ENCODE peak calls at places on chromosomes 16 and 17, in five cellular contexts. V is SK-N-SH, Y is HCT116, T is K562, M is HepG2. X is an unnamed sample.
A peak's percentile ranks its signal among the peaks of the same experiment; 100 is the strongest.

GRCh38 chr17:76726766-76727718 is at the start of gene METTL23:
- DNase-seq in V (peak; percentile 89), T (peak; percentile 72), M (peak; percentile 68), Y (no peak), X (peak; percentile 72)

GRCh38 chr17:31581022-31581483 is 189.6 kb downstream of the RAB11FIP4 start:
- DNase-seq in Y (no peak), M (no peak), V (peak; percentile 84), T (no peak), X (peak; percentile 94)

GRCh38 chr17:383771-384621 is 31.4 kb upstream of the RPH3AL start:
- DNase-seq in M (no peak), T (no peak), Y (no peak), V (peak; percentile 40), X (no peak)

GRCh38 chr16:1932050-1933028 is 10.7 kb downstream of the MSRB1 start:
- DNase-seq in V (no peak), M (peak; percentile 69), Y (no peak), T (no peak), X (peak; percentile 88)

GRCh38 chr17:71975998-71976649 is 144.7 kb upstream of the SOX9 start:
- DNase-seq in T (no peak), Y (no peak), M (no peak), V (peak; percentile 38), X (peak; percentile 61)

GRCh38 chr16:27335349-27336052 is 21.7 kb downstream of the IL4R start:
- DNase-seq in Y (no peak), V (no peak), T (no peak), M (no peak), X (no peak)

GRCh38 chr16:81816793-81817210 is 37.7 kb downstream of the PLCG2 start:
- DNase-seq in Y (no peak), M (no peak), T (no peak), V (no peak), X (no peak)

GRCh38 chr17:76546556-76547182 is 6.8 kb downstream of the PRCD start:
- DNase-seq in T (no peak), V (peak; percentile 23), Y (no peak), M (no peak), X (no peak)

GRCh38 chr16:57134982-57135381 is 42.6 kb downstream of the CPNE2 start:
- DNase-seq in V (no peak), Y (no peak), T (no peak), M (no peak), X (peak; percentile 15)

GRCh38 chr17:10050597-10051101 is 145.6 kb upstream of the RCVRN start:
- DNase-seq in Y (no peak), T (no peak), V (no peak), M (no peak), X (no peak)

GRCh38 chr17:10398352-10398751 is 23.4 kb downstream of the MYH8 start:
- DNase-seq in V (no peak), M (no peak), Y (no peak), T (no peak), X (no peak)

GRCh38 chr17:29595107-29595942 is 2.4 kb downstream of the ANKRD13B start:
- DNase-seq in Y (no peak), T (no peak), V (no peak), M (no peak), X (no peak)

GRCh38 chr17:27442702-27443101 is 13.5 kb upstream of the KSR1 start:
- DNase-seq in V (no peak), M (no peak), Y (no peak), T (no peak), X (no peak)

GRCh38 chr17:39633570-39634183 is 3.3 kb upstream of the STARD3 start:
- DNase-seq in M (no peak), Y (no peak), V (no peak), T (no peak), X (no peak)

GRCh38 chr16:72788269-72788809 is 259.6 kb downstream of the ZFHX3 start:
- DNase-seq in T (no peak), V (no peak), M (no peak), Y (no peak), X (no peak)
- TF ChIP-seq JUND in T (no peak), V (no peak), M (no peak), Y (no peak), X (no peak)

GRCh38 chr17:3554440-3554839 is 3.2 kb downstream of the TRPV3 start:
- DNase-seq in M (no peak), T (no peak), Y (no peak), V (no peak), X (no peak)

GRCh38 chr17:3553419-3554401 is 3.9 kb downstream of the TRPV3 start:
- DNase-seq in V (no peak), Y (no peak), T (no peak), M (no peak), X (no peak)

GRCh38 chr17:3556239-3556904 is 1.2 kb downstream of the TRPV3 start:
- DNase-seq in T (no peak), Y (no peak), V (no peak), M (no peak), X (no peak)

GRCh38 chr17:3556905-3557767 is 476 bp downstream of the TRPV3 start:
- DNase-seq in Y (no peak), T (peak; percentile 24), M (no peak), V (no peak), X (peak; percentile 23)

GRCh38 chr17:3555189-3555796 is 2.3 kb downstream of the TRPV3 start:
- DNase-seq in T (no peak), M (no peak), V (no peak), Y (no peak), X (no peak)
- TF ChIP-seq JUND in T (no peak), M (no peak), V (no peak), Y (no peak), X (no peak)

GRCh38 chr17:19727466-19728113 is 11.2 kb upstream of the SLC47A2 start:
- DNase-seq in V (no peak), M (no peak), T (no peak), Y (no peak), X (no peak)
- TF ChIP-seq JUND in V (no peak), M (no peak), T (no peak), Y (no peak), X (no peak)

GRCh38 chr16:4736546-4736945 is 2.2 kb downstream of the DNAAF8 start:
- DNase-seq in V (no peak), M (no peak), Y (no peak), T (no peak), X (no peak)
- TF ChIP-seq JUND in V (no peak), M (no peak), Y (no peak), T (no peak), X (no peak)

GRCh38 chr17:69524854-69525253 is 110.4 kb downstream of the MAP2K6 start:
- DNase-seq in V (no peak), Y (no peak), M (no peak), T (no peak), X (no peak)

GRCh38 chr17:69533481-69534234 is 119.2 kb downstream of the MAP2K6 start:
- DNase-seq in Y (no peak), M (no peak), V (no peak), T (no peak), X (no peak)

GRCh38 chr17:69523252-69523861 is 108.9 kb downstream of the MAP2K6 start:
- DNase-seq in Y (peak; percentile 28), T (peak; percentile 14), M (peak; percentile 58), V (peak; percentile 50), X (peak; percentile 11)

GRCh38 chr17:69525920-69526841 is 111.7 kb downstream of the MAP2K6 start:
- DNase-seq in T (peak; percentile 47), V (peak; percentile 60), M (peak; percentile 65), Y (peak; percentile 73), X (peak; percentile 84)

GRCh38 chr17:69528035-69528434 is 113.5 kb downstream of the MAP2K6 start:
- DNase-seq in V (no peak), T (no peak), M (no peak), Y (no peak), X (no peak)
- TF ChIP-seq JUND in V (no peak), T (no peak), M (no peak), Y (no peak), X (no peak)

DNA sequence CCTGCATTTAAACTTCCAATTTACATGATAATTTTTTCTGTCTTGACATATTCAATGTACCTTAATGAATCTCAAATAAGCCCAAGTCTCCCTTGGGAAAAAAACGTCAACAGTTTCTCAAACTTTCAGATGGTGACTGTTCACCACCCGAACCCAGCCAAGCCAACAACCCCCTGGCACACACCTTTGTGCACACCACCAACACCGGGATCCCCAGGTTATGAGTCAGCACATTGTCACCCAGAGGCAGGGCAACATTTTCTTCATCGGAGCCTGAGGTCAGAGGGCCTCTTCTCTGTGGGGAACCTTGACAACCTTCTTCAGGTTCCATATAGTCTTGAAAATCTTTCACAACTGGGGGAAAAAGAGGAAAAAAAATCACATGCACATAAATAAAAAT is 15.5 kb downstream of the DYNC1LI2 start:
- DNase-seq in Y (no peak), T (no peak), M (no peak), V (no peak), X (no peak)
- TF ChIP-seq JUND in Y (no peak), T (no peak), M (no peak), V (no peak), X (no peak)

GRCh38 chr17:81179220-81179619 is 13.2 kb upstream of the AATK start:
- DNase-seq in M (no peak), T (no peak), V (no peak), Y (no peak), X (no peak)
- TF ChIP-seq JUND in M (no peak), T (no peak), V (no peak), Y (no peak), X (no peak)